ENCODE peak calls at places on chromosomes 2 and 18, in seven cellular contexts. V, W, O, Q, F, B and X are unnamed samples.

GRCh38 chr2:232658217-232658785 is 24.9 kb downstream of the EFHD1 start:
- DNase-seq in V (no peak), W (peak; percentile 12), O (no peak), Q (peak; percentile 18), F (no peak), B (peak; percentile 46), X (no peak)

GRCh38 chr2:47158576-47158975 is 3.5 kb upstream of the STPG4 start:
- DNase-seq in V (no peak), W (no peak), O (no peak), Q (no peak), F (no peak), B (no peak), X (no peak)

GRCh38 chr18:68766433-68766832 is 31.4 kb upstream of the CCDC102B start:
- DNase-seq in V (no peak), W (no peak), O (no peak), Q (no peak), F (no peak), B (no peak), X (no peak)

GRCh38 chr2:201932511-201932910 is 101.1 kb upstream of the FZD7 start:
- DNase-seq in V (no peak), W (peak; percentile 54), O (no peak), Q (no peak), F (no peak), B (no peak), X (no peak)

GRCh38 chr2:177334940-177335543 is 57.5 kb upstream of the AGPS start:
- DNase-seq in V (peak; percentile 24), W (peak; percentile 75), O (no peak), Q (peak; percentile 61), F (no peak), B (peak; percentile 65), X (no peak)

GRCh38 chr2:78541451-78542267 is 483.8 kb upstream of the REG3G start:
- DNase-seq in V (no peak), W (no peak), O (no peak), Q (no peak), F (no peak), B (no peak), X (no peak)

GRCh38 chr2:7539760-7540159 is 622.5 kb downstream of the RNF144A start:
- DNase-seq in V (no peak), W (peak; percentile 42), O (no peak), Q (no peak), F (no peak), B (no peak), X (no peak)

GRCh38 chr2:166375736-166376487 is at the start of gene SCN9A:
- DNase-seq in V (peak; percentile 90), W (peak; percentile 85), O (no peak), Q (peak; percentile 81), F (peak; percentile 69), B (peak; percentile 70), X (no peak)

GRCh38 chr2:182015334-182016109 is 29.9 kb downstream of the PPP1R1C start:
- DNase-seq in V (no peak), W (peak; percentile 21), O (no peak), Q (no peak), F (no peak), B (peak; percentile 16), X (no peak)

GRCh38 chr2:182636694-182637093 is 79.4 kb upstream of the DNAJC10 start:
- DNase-seq in V (no peak), W (no peak), O (no peak), Q (no peak), F (no peak), B (no peak), X (no peak)

DNA sequence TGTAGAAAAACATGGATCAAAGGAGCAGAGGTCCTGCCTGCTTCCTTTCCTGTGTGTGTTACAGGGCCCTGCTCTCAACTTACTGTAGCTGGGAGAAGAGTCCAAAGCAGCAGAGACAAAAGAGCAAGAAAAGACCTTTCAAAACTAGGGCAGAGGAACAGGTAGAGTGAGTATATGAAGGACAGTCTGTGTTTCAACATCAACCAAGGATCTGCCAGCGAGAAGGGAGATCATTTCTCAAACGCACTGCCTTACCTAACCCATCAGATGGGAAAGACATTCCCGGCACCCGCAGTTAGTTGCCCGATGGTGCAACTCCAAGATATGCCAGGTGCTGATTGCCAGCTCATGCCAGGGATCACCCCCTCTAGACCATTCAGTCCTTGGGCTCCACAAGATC is 41.7 kb downstream of the MREG start:
- DNase-seq in V (no peak), W (no peak), O (no peak), Q (no peak), F (no peak), B (no peak), X (no peak)
- H3K27me3 ChIP-seq in V (no peaks in the 10 kb centered on the region), W (no peaks in the 10 kb centered on the region), O (no peaks in the 10 kb centered on the region), Q (no peaks in the 10 kb centered on the region), F (no peaks in the 10 kb centered on the region), B (no peaks in the 10 kb centered on the region), X (no peaks in the 10 kb centered on the region)

DNA sequence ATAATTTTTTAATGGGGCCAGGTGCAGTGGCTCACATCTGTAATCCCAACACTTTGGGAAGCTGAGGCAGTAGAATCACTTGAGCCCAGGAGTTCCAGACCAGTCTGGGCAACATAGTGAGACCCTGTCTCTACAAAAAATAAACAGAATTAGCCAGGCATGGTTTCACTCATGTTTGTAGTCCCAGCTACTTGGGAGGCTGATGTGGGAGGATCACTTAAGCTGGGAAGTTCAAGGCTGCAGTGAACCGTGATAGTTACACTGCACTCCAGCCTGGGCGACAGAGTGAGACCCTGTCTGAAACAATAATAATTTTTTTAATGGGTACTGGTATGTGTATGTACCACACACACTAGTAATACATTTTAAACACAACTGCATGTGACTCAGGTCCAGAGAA is 2.4 kb downstream of the ARL6IP6 start:
- DNase-seq in V (no peak), W (no peak), O (no peak), Q (no peak), F (no peak), B (no peak), X (no peak)
- H3K27me3 ChIP-seq in V (no peaks in the 10 kb centered on the region), W (no peaks in the 10 kb centered on the region), O (no peaks in the 10 kb centered on the region), Q (no peaks in the 10 kb centered on the region), F (no peaks in the 10 kb centered on the region), B (no peaks in the 10 kb centered on the region), X (no peaks in the 10 kb centered on the region)

DNA sequence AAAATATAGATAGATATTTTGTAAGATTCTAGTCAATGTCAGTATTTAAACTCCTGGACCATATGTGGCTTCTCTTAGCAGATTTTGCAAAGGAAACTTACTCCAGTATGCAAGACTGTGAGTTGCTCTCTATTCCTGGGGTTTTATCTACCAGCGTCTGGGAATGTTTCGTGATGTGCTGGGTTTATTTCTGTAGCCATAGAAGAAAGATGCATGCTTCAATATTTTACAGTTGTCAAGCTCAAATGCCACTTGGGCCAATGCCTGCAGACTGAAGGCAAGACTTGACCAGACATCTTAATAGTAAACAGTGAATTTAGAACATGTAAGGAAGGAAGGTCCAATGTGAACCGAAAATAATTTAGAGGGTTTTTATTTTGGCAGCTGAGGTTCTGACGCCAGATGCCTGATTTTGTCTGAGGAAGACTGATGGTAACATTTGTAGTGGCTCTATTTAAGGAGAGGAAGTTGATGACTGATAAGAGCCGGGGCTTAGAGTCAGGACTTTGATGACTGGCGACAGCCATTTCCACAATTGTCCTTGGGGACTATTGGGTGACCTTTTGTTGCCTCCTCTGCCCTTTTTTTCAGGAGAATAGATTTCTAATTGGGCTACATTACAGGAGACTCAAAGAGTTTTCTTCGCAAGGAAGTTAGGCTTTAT is 154.3 kb downstream of the RAPGEF4 start:
- DNase-seq in V (no peak), W (no peak), O (no peak), Q (no peak), F (no peak), B (no peak), X (no peak)
- H3K27me3 ChIP-seq in V (no peaks in the 10 kb centered on the region), W (peaks cover 27% of the 10 kb centered on the region), O (peaks cover 23% of the 10 kb centered on the region), Q (peaks cover 12% of the 10 kb centered on the region), F (no peaks in the 10 kb centered on the region), B (no peaks in the 10 kb centered on the region), X (no peaks in the 10 kb centered on the region)

DNA sequence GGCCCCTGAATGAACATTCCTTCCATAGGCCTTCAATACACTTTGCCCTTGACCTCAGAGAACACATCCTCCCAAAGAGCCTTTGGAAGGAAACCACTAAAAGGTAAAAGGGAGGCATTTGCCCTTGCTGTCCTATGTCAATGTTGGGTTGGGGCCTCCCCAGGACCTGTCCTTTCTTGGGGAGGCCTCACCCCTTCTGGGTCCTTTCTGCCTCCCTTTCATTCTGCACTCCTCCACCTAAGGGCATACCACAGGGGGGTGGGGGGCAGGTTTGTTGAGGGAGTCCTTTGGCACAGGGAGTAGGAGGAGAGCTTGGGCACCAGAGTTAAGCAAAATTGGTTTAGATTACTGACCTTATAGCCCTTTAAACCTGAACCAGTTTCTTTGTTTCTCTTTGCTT is 32.5 kb upstream of the ATP6V1B1 start:
- DNase-seq in V (no peak), W (no peak), O (no peak), Q (no peak), F (no peak), B (no peak), X (no peak)
- H3K27me3 ChIP-seq in V (peaks cover 64% of the 10 kb centered on the region), W (peaks cover 29% of the 10 kb centered on the region), O (peaks cover 17% of the 10 kb centered on the region), Q (peaks cover 19% of the 10 kb centered on the region), F (peaks cover 38% of the 10 kb centered on the region), B (peaks cover 99% of the 10 kb centered on the region), X (peaks cover under 1% of the 10 kb centered on the region)

DNA sequence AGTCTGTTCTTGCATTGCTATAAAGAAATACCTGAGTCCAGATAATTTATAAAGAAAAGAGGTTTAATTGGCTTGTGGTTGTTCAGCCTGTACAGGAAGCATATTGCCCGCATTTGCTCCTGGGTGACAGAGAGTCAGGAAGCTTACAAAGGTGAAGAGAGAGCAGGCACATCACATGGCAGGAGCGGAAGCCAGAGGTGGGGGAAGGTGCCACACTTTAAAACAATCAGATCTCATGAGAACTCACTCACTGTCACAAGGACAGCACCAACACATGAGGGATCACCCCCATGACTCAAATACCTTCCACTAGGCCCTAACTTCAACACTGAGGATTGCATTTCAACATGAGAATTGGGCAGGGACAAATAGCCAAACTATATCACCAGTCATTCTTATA is 124.8 kb upstream of the COL5A2 start:
- DNase-seq in V (no peak), W (no peak), O (no peak), Q (no peak), F (no peak), B (no peak), X (peak; percentile 70)
- H3K27me3 ChIP-seq in V (no peaks in the 10 kb centered on the region), W (no peaks in the 10 kb centered on the region), O (no peaks in the 10 kb centered on the region), Q (no peaks in the 10 kb centered on the region), F (no peaks in the 10 kb centered on the region), B (no peaks in the 10 kb centered on the region), X (no peaks in the 10 kb centered on the region)

DNA sequence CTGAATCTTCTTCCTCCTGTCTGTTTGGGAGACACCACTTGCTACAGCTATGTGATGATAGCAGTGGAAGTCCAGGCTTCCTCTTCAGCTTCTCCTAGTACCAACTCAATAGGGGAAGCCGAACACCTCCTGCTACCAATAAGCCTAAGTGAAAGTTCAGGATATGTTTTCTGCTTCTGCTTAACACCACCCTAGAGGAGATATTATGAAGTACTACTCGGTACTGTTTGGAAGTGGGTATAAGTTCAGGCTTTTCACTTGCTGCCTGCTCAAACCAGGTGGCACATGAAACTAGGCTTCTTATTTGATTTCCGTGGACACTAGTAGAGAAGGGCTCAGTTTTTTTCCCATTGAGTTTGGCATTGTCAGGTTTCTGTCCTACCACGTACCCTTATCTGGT is 99.8 kb downstream of the PTPN4 start:
- DNase-seq in V (no peak), W (no peak), O (no peak), Q (no peak), F (no peak), B (no peak), X (no peak)
- H3K27me3 ChIP-seq in V (no peaks in the 10 kb centered on the region), W (no peaks in the 10 kb centered on the region), O (no peaks in the 10 kb centered on the region), Q (no peaks in the 10 kb centered on the region), F (no peaks in the 10 kb centered on the region), B (no peaks in the 10 kb centered on the region), X (no peaks in the 10 kb centered on the region)

GRCh38 chr2:72929010-72929409 is 11.7 kb downstream of the EMX1 start:
- DNase-seq in V (peak; percentile 3), W (no peak), O (no peak), Q (no peak), F (no peak), B (no peak), X (no peak)
- H3K27me3 ChIP-seq in V (peaks cover 25% of the 10 kb centered on the region), W (peaks cover 59% of the 10 kb centered on the region), O (peaks cover 66% of the 10 kb centered on the region), Q (peaks cover 60% of the 10 kb centered on the region), F (peaks cover 30% of the 10 kb centered on the region), B (peaks cover 100% of the 10 kb centered on the region), X (peaks cover 8% of the 10 kb centered on the region)